ENCODE peak calls at places on chromosomes 16 and 17, in five cellular contexts. H is activated T-cell treated with anti-CD3 and anti-CD28 coated beads, Interleukin-2, amount 50 U/mL, for 24 hours; T is SW 1271; G is CD8-positive, alpha-beta memory T cell; M is posterior cingulate gyrus. A is an unnamed sample.

GRCh38 chr16:12613131-12613991 is 190.3 kb downstream of the CPPED1 start:
- DNase-seq in H (peak; percentile 54), T (peak; percentile 35), G (no peak), M (no peak), A (no peak)

GRCh38 chr16:27244363-27244755 is 24.2 kb downstream of the NSMCE1 start:
- DNase-seq in H (peak; percentile 15), T (no peak), G (no peak), M (no peak), A (no peak)

GRCh38 chr17:15236281-15237105 is 28.6 kb downstream of the PMP22 start:
- DNase-seq in H (no peak), T (no peak), G (no peak), M (no peak), A (no peak)

GRCh38 chr16:89178453-89179147 is 7.1 kb downstream of the CDH15 start:
- DNase-seq in H (no peak), T (no peak), G (no peak), M (no peak), A (no peak)

GRCh38 chr17:13024526-13025263 is 6.9 kb upstream of the ELAC2 start:
- DNase-seq in H (peak; percentile 79), T (peak; percentile 65), G (peak; percentile 61), M (peak; percentile 44), A (peak; percentile 9)

GRCh38 chr16:67170168-67170947 is at the start of gene NOL3:
- DNase-seq in H (peak; percentile 59), T (peak; percentile 84), G (no peak), M (no peak), A (no peak)

GRCh38 chr16:50500171-50500874 is 47.9 kb upstream of the NKD1 start:
- DNase-seq in H (no peak), T (no peak), G (no peak), M (no peak), A (no peak)

GRCh38 chr16:56409195-56409594 is 16.1 kb downstream of the AMFR start:
- DNase-seq in H (no peak), T (no peak), G (no peak), M (no peak), A (no peak)

GRCh38 chr16:4212934-4213296 is 29.0 kb downstream of the SRL start:
- DNase-seq in H (no peak), T (no peak), G (no peak), M (no peak), A (no peak)

A was measured in keratinocyte.